ENCODE peak calls at places on chromosome 22, in ten cellular contexts. V is mucosa of gallbladder; M is stimulated activated CD8-positive, alpha-beta memory T cell treated with anti-CD3 and anti-CD28 coated beads, Interleukin-4, amount 100 ng/mL, for 1 hour; S is activated T-helper 1 cell treated with Interleukin-2 at 50 U/mL for 16 hours; F is sciatic nerve; C is Kasumi-1; P is AG04450; T is AG04449; E is T-cell; L is SW 1271. K is an unnamed sample.

GRCh38 chr22:25777870-25778269 is 35.9 kb downstream of the MYO18B start:
- DNase-seq in C (peak; percentile 71), T (no peak), P (no peak), L (peak; percentile 57), E (no peak), F (no peak), S (no peak), M (no peak), V (no peak), K (peak; percentile 38)

GRCh38 chr22:25482091-25482760 is 82.2 kb upstream of the GRK3 start:
- DNase-seq in T (no peak), M (no peak), E (no peak), L (no peak), S (no peak), V (no peak), C (no peak), P (no peak), F (no peak), K (no peak)

GRCh38 chr22:19530751-19531150 is 6.5 kb upstream of the CLDN5 start:
- DNase-seq in S (no peak), C (no peak), M (no peak), T (no peak), L (no peak), V (no peak), E (no peak), F (no peak), P (no peak), K (no peak)

GRCh38 chr22:40817737-40818136 is 1.4 kb downstream of the SLC25A17 start:
- DNase-seq in F (no peak), L (no peak), C (no peak), E (no peak), T (no peak), V (no peak), M (no peak), P (no peak), S (no peak), K (no peak)

GRCh38 chr22:50500452-50500851 is 7.0 kb downstream of the LMF2 start:
- DNase-seq in S (no peak), C (no peak), P (no peak), M (no peak), F (no peak), T (no peak), E (no peak), L (no peak), V (no peak), K (no peak)

GRCh38 chr22:48943567-48944432 is 883.9 kb downstream of the BRD1 start:
- DNase-seq in S (no peak), V (peak; percentile 9), C (no peak), E (no peak), M (no peak), F (peak; percentile 61), P (no peak), L (peak; percentile 2), T (no peak), K (peak; percentile 2)

GRCh38 chr22:47052236-47053012 is 290.0 kb downstream of the TBC1D22A start:
- DNase-seq in M (no peak), E (no peak), V (no peak), P (no peak), S (no peak), C (no peak), F (no peak), L (no peak), T (no peak), K (no peak)

GRCh38 chr22:41699264-41700104 is at the start of gene MEI1:
- DNase-seq in V (peak; percentile 88), F (peak; percentile 91), M (peak; percentile 82), P (peak; percentile 30), T (no peak), L (peak; percentile 82), C (no peak), S (peak; percentile 88), E (peak; percentile 79), K (no peak)

GRCh38 chr22:16949561-16949960 is 58.5 kb downstream of the GAB4 start:
- DNase-seq in S (no peak), P (no peak), T (no peak), V (no peak), E (no peak), L (no peak), C (no peak), F (no peak), M (no peak), K (no peak)

GRCh38 chr22:27372364-27372763 is 429.2 kb downstream of the MN1 start:
- DNase-seq in M (no peak), L (no peak), F (no peak), E (no peak), S (no peak), P (no peak), C (no peak), T (no peak), V (peak; percentile 1), K (no peak)

GRCh38 chr22:37021041-37021440 is 1.5 kb downstream of the MPST start:
- DNase-seq in V (no peak), P (no peak), E (no peak), M (no peak), T (no peak), C (no peak), S (no peak), L (no peak), F (no peak), K (no peak)

GRCh38 chr22:49756201-49756600 is 71.5 kb downstream of the BRD1 start:
- DNase-seq in M (no peak), T (no peak), V (no peak), E (no peak), C (no peak), P (no peak), F (peak; percentile 42), S (no peak), L (no peak), K (no peak)

GRCh38 chr22:20475115-20475436 is 20.5 kb downstream of the KLHL22 start:
- DNase-seq in E (no peak), M (no peak), S (no peak), C (no peak), T (no peak), L (no peak), P (no peak), F (no peak), V (no peak), K (no peak)

GRCh38 chr22:46652930-46653331 is 32.7 kb downstream of the GRAMD4 start:
- DNase-seq in C (no peak), V (no peak), F (no peak), T (no peak), E (no peak), M (no peak), P (no peak), S (no peak), L (no peak), K (no peak)

GRCh38 chr22:25070870-25071465 is 118.5 kb downstream of the KIAA1671 start:
- DNase-seq in E (no peak), S (no peak), C (no peak), L (no peak), F (no peak), M (no peak), T (no peak), V (no peak), P (no peak), K (no peak)

GRCh38 chr22:20384171-20384570 is 9.8 kb upstream of the ZNF74 start:
- DNase-seq in E (no peak), C (no peak), L (no peak), T (no peak), S (no peak), F (no peak), P (no peak), V (no peak), M (no peak), K (no peak)

GRCh38 chr22:37352481-37352880 is 70.2 kb downstream of the CYTH4 start:
- DNase-seq in M (no peak), F (no peak), T (no peak), L (no peak), S (no peak), V (no peak), P (no peak), E (no peak), C (no peak), K (no peak)

GRCh38 chr22:38923463-38924196 is 33.8 kb upstream of the APOBEC3A start:
- DNase-seq in E (no peak), T (peak; percentile 14), F (peak; percentile 83), M (no peak), V (peak; percentile 81), L (peak; percentile 31), C (no peak), P (peak; percentile 64), S (no peak), K (peak; percentile 54)

GRCh38 chr22:19761022-19761499 is 483 bp downstream of the TBX1 start:
- DNase-seq in C (no peak), M (no peak), T (no peak), S (no peak), L (no peak), V (no peak), P (no peak), F (no peak), E (no peak), K (no peak)

GRCh38 chr22:27844656-27845602 is 43.4 kb upstream of the MN1 start:
- DNase-seq in T (no peak), C (no peak), P (no peak), V (no peak), L (no peak), F (no peak), E (no peak), S (no peak), M (no peak), K (no peak)

GRCh38 chr22:37500745-37501144 is 14.6 kb upstream of the MFNG start:
- DNase-seq in S (no peak), C (no peak), E (no peak), V (no peak), T (no peak), P (no peak), L (no peak), M (no peak), F (no peak), K (no peak)

GRCh38 chr22:33958741-33959140 is 38.5 kb upstream of the LARGE1 start:
- DNase-seq in P (no peak), S (no peak), E (no peak), V (no peak), M (no peak), T (no peak), F (no peak), L (no peak), C (no peak), K (no peak)

GRCh38 chr22:32050678-32051515 is 7.8 kb downstream of the SLC5A1 start:
- DNase-seq in T (peak; percentile 63), F (no peak), P (peak; percentile 30), M (peak; percentile 8), E (no peak), S (peak; percentile 18), C (peak; percentile 82), V (peak; percentile 46), L (peak; percentile 85), K (no peak)

GRCh38 chr22:40404251-40405177 is 34.1 kb downstream of the SGSM3 start:
- DNase-seq in F (peak; percentile 53), M (no peak), P (no peak), L (no peak), V (no peak), S (no peak), T (no peak), C (no peak), E (no peak), K (no peak)

GRCh38 chr22:43014876-43015676 is at the start of gene PACSIN2:
- DNase-seq in E (peak; percentile 98), P (peak; percentile 96), C (peak; percentile 95), L (peak; percentile 92), T (peak; percentile 88), M (peak; percentile 98), F (peak; percentile 100), V (peak; percentile 100), S (peak; percentile 98), K (peak; percentile 98)

GRCh38 chr22:36419177-36419911 is 31.6 kb upstream of the MYH9 start:
- DNase-seq in V (peak; percentile 69), P (peak; percentile 91), M (no peak), C (no peak), F (peak; percentile 67), E (no peak), T (no peak), S (no peak), L (no peak), K (no peak)

GRCh38 chr22:24950272-24950902 is 2.1 kb upstream of the KIAA1671 start:
- DNase-seq in V (no peak), C (no peak), S (no peak), M (no peak), F (no peak), P (no peak), T (no peak), L (peak; percentile 26), E (no peak), K (no peak)

GRCh38 chr22:45335021-45335818 is 25.5 kb downstream of the FAM118A start:
- DNase-seq in E (no peak), P (no peak), S (no peak), C (no peak), V (no peak), T (no peak), L (no peak), M (no peak), F (no peak), K (no peak)

K was measured in KBM-7.